ENCODE peak calls at places on chromosome 11, in seven cellular contexts. C is IMR-90, Y is H9, R is neuronal stem cell, B is mesenchymal stem cell, H is H1, Z is mesendoderm. S is an unnamed sample.

GRCh38 chr11:117328414-117329010 is 858 bp downstream of the CEP164 start:
- DNase-seq in C (peak), Y (peak), R (no peak), B (peak), H (no peak), Z (peak), S (no peak)

GRCh38 chr11:93350835-93351234 is 20.3 kb downstream of the DEUP1 start:
- DNase-seq in C (no peak), Y (no peak), R (no peak), B (no peak), H (no peak), Z (no peak), S (no peak)

GRCh38 chr11:69493931-69494821 is 12.7 kb downstream of the LINC01488 start:
- DNase-seq in C (no peak), Y (no peak), R (no peak), B (no peak), H (no peak), Z (no peak), S (peak)

GRCh38 chr11:128302425-128303186 is 284.8 kb downstream of the ETS1 start:
- DNase-seq in C (no peak), Y (no peak), R (no peak), B (no peak), H (no peak), Z (peak), S (peak)

GRCh38 chr11:462107-462890 is 12.2 kb downstream of the PTDSS2 start:
- DNase-seq in C (no peak), Y (no peak), R (no peak), B (no peak), H (no peak), Z (no peak), S (no peak)

GRCh38 chr11:5366856-5367255 is 15.5 kb downstream of the OR51B6 start:
- DNase-seq in C (peak), Y (no peak), R (no peak), B (no peak), H (no peak), Z (peak), S (no peak)

GRCh38 chr11:118953265-118953664 is 2.8 kb upstream of the UPK2 start:
- DNase-seq in C (peak), Y (peak), R (peak), B (peak), H (peak), Z (peak), S (no peak)

GRCh38 chr11:118623291-118623655 is 15.9 kb downstream of the PHLDB1 start:
- DNase-seq in C (peak), Y (no peak), R (no peak), B (peak), H (no peak), Z (no peak), S (peak)

GRCh38 chr11:96309001-96309642 is 33.9 kb downstream of the MAML2 start:
- DNase-seq in C (no peak), Y (no peak), R (no peak), B (no peak), H (no peak), Z (peak), S (peak)

GRCh38 chr11:776459-777287 is 614 bp downstream of the GATD1 start:
- DNase-seq in C (no peak), Y (peak), R (no peak), B (peak), H (no peak), Z (peak), S (peak)

GRCh38 chr11:114432893-114433292 is 6.4 kb upstream of the REXO2 start:
- DNase-seq in C (no peak), Y (no peak), R (no peak), B (no peak), H (no peak), Z (no peak), S (no peak)

GRCh38 chr11:35272391-35272821 is 133.4 kb downstream of the CD44 start:
- DNase-seq in C (no peak), Y (no peak), R (no peak), B (peak), H (no peak), Z (no peak), S (no peak)

GRCh38 chr11:15747671-15748070 is 608.7 kb downstream of the SOX6 start:
- DNase-seq in C (peak), Y (no peak), R (no peak), B (peak), H (no peak), Z (no peak), S (no peak)

GRCh38 chr11:107720305-107720775 is 8.5 kb upstream of the SLN start:
- DNase-seq in C (no peak), Y (no peak), R (no peak), B (no peak), H (no peak), Z (no peak), S (peak)

GRCh38 chr11:111063711-111064110 is 181.8 kb upstream of the POU2AF2 start:
- DNase-seq in C (peak), Y (no peak), R (no peak), B (peak), H (no peak), Z (no peak), S (no peak)

GRCh38 chr11:11789735-11790369 is 51.9 kb upstream of the USP47 start:
- DNase-seq in C (peak), Y (no peak), R (no peak), B (peak), H (no peak), Z (peak), S (peak)

GRCh38 chr11:29343465-29344333 is 673.1 kb downstream of the KCNA4 start:
- DNase-seq in C (peak), Y (peak), R (peak), B (peak), H (peak), Z (peak), S (peak)

GRCh38 chr11:111737877-111738205 is 28.3 kb downstream of the PPP2R1B start:
- DNase-seq in C (no peak), Y (no peak), R (no peak), B (no peak), H (no peak), Z (no peak), S (no peak)

GRCh38 chr11:93849751-93850584 is 450 bp downstream of the VSTM5 start:
- DNase-seq in C (no peak), Y (peak), R (peak), B (peak), H (peak), Z (no peak), S (peak)

GRCh38 chr11:12418019-12418611 is 40.7 kb downstream of the PARVA start:
- DNase-seq in C (peak), Y (no peak), R (no peak), B (no peak), H (no peak), Z (peak), S (peak)

GRCh38 chr11:130827697-130828377 is 88.4 kb downstream of the SNX19 start:
- DNase-seq in C (peak), Y (peak), R (peak), B (peak), H (peak), Z (peak), S (no peak)

GRCh38 chr11:60872124-60872951 is 5.0 kb downstream of the ZP1 start:
- DNase-seq in C (peak), Y (no peak), R (no peak), B (peak), H (no peak), Z (no peak), S (no peak)

GRCh38 chr11:1335264-1335810 is 25.9 kb upstream of the TOLLIP start:
- DNase-seq in C (no peak), Y (no peak), R (no peak), B (no peak), H (no peak), Z (no peak), S (no peak)

GRCh38 chr11:126467471-126467870 is 112.0 kb downstream of the ST3GAL4 start:
- DNase-seq in C (no peak), Y (no peak), R (no peak), B (no peak), H (no peak), Z (no peak), S (no peak)

GRCh38 chr11:126465573-126466287 is 110.2 kb downstream of the ST3GAL4 start:
- DNase-seq in C (no peak), Y (no peak), R (no peak), B (no peak), H (no peak), Z (no peak), S (no peak)

GRCh38 chr11:126466288-126467045 is 111.0 kb downstream of the ST3GAL4 start:
- DNase-seq in C (no peak), Y (no peak), R (no peak), B (no peak), H (no peak), Z (no peak), S (no peak)

GRCh38 chr11:126468102-126468521 is 112.6 kb downstream of the ST3GAL4 start:
- DNase-seq in C (no peak), Y (no peak), R (no peak), B (no peak), H (no peak), Z (no peak), S (no peak)

GRCh38 chr11:126467046-126467370 is 111.5 kb downstream of the ST3GAL4 start:
- DNase-seq in C (no peak), Y (no peak), R (no peak), B (no peak), H (no peak), Z (no peak), S (no peak)
- H3K9ac ChIP-seq in C (no peak), Y (no peak), R (no peak), B (no peak), H (no peak), Z (no peak), S (no peak)

GRCh38 chr11:43493431-43493830 is 134.7 kb downstream of the TTC17 start:
- DNase-seq in C (no peak), Y (no peak), R (no peak), B (no peak), H (no peak), Z (no peak), S (no peak)

GRCh38 chr11:43492701-43493100 is 134.0 kb downstream of the TTC17 start:
- DNase-seq in C (no peak), Y (no peak), R (no peak), B (no peak), H (no peak), Z (no peak), S (no peak)

GRCh38 chr11:43486141-43486540 is 127.4 kb downstream of the TTC17 start:
- DNase-seq in C (peak), Y (no peak), R (no peak), B (no peak), H (no peak), Z (no peak), S (no peak)

GRCh38 chr11:43489869-43490465 is 131.2 kb downstream of the TTC17 start:
- DNase-seq in C (no peak), Y (no peak), R (no peak), B (no peak), H (no peak), Z (no peak), S (no peak)
- H2AK5ac ChIP-seq in C (no peak), Y (no peak), R (no peak), B (no peak), H (no peak), Z (no peak), S (no peak)

GRCh38 chr11:58395581-58395980 is 11.1 kb downstream of the OR5B3 start:
- DNase-seq in C (peak), Y (no peak), R (no peak), B (no peak), H (no peak), Z (no peak), S (no peak)
- H3K9ac ChIP-seq in C (no peak), Y (no peak), R (no peak), B (no peak), H (no peak), Z (no peak), S (no peak)

DNA sequence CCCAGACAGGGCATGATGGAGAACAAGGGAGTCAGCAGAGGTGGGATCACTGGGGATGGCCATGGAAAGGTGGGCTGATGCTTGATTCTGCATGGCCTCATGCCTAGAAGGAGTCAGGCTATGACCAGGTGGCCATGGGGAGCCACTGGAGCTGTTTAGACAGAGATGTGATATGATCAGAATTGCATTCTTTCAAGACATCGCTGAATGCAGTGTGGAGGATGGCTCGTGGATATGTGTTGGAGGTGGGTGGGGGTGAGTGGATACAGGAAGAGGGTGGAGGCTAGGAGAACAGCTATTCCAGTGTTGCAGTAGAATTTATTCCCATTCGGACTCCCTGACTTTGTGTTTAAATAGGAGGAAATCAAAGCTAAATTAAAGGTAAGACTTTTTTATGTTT is 841.1 kb downstream of the NTM start:
- DNase-seq in C (no peak), Y (no peak), R (no peak), B (no peak), H (no peak), Z (no peak), S (no peak)
- H2AK5ac ChIP-seq in C (no peak), Y (no peak), R (no peak), B (no peak), H (no peak), Z (no peak), S (no peak)

DNA sequence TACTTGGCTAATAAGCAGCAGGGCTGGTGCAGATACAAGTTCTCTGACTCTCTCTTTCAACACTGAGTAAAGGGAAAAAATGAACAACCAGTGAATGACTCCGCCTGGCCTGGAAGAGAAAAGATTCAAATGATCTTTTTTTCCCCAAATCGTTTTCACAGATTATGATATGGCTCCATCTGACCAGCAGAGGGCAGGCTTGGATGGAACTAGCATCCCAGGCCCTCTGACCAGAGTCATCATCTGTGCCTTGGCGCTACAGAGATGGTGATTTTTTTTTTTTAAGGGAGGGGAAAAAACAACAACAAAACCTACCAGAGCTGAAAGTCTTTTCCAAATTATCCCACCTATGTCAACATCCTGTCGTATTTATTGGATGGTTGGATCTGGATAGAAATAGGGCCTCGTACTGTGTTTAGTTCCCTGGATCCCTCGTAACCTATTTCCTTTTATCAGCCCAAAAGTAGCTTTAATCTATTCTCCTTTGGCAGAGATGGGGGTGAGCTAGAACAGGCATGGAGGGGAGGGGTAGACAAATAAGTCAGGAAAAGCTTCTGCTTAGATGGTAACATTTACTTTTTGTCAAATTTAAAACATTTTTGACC is 69.7 kb downstream of the PRSS23 start:
- DNase-seq in C (peak), Y (peak), R (peak), B (peak), H (peak), Z (peak), S (peak)
- H3K9ac ChIP-seq in C (no peak), Y (no peak), R (no peak), B (peak), H (no peak), Z (no peak), S (no peak)

GRCh38 chr11:10352911-10353550 is 48.2 kb downstream of the ADM start:
- DNase-seq in C (no peak), Y (no peak), R (no peak), B (no peak), H (no peak), Z (no peak), S (no peak)

GRCh38 chr11:10349806-10350205 is 44.9 kb downstream of the ADM start:
- DNase-seq in C (no peak), Y (no peak), R (no peak), B (no peak), H (no peak), Z (peak), S (peak)

GRCh38 chr11:10350341-10350740 is 45.5 kb downstream of the ADM start:
- DNase-seq in C (peak), Y (peak), R (no peak), B (peak), H (no peak), Z (peak), S (peak)

GRCh38 chr11:10351768-10352641 is 47.1 kb downstream of the ADM start:
- DNase-seq in C (peak), Y (peak), R (peak), B (peak), H (peak), Z (peak), S (peak)

DNA sequence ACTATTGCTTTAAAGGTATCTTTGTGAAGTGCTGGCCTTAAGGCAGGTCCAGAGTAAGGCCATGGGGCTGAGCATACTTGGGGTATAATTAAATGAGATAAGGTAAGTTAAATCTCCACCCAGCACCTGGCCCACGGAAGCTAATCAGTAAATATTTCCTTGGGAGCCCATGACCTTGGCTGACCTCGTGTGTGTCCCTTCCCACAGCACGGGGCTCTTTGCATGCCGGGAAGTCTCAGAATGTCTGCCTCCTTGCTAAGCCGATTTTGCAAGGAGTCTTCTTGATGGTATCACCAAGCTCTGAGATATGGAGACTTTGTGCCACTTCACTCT is 46.5 kb downstream of the ADM start:
- DNase-seq in C (no peak), Y (no peak), R (no peak), B (no peak), H (no peak), Z (no peak), S (no peak)
- H2AK5ac ChIP-seq in C (peak), Y (peak), R (no peak), B (peak), H (peak), Z (no peak), S (no peak)

GRCh38 chr11:76769071-76769560 is 14.0 kb upstream of the TSKU start:
- DNase-seq in C (peak), Y (no peak), R (no peak), B (peak), H (no peak), Z (peak), S (no peak)

GRCh38 chr11:76768091-76769047 is 14.8 kb upstream of the TSKU start:
- DNase-seq in C (no peak), Y (no peak), R (no peak), B (peak), H (no peak), Z (peak), S (no peak)

GRCh38 chr11:76766521-76766920 is 16.6 kb upstream of the TSKU start:
- DNase-seq in C (no peak), Y (no peak), R (no peak), B (no peak), H (no peak), Z (no peak), S (no peak)

GRCh38 chr11:76765863-76766350 is 17.2 kb upstream of the TSKU start:
- DNase-seq in C (peak), Y (no peak), R (no peak), B (no peak), H (no peak), Z (no peak), S (no peak)

GRCh38 chr11:76767659-76768058 is 15.5 kb upstream of the TSKU start:
- DNase-seq in C (no peak), Y (no peak), R (no peak), B (no peak), H (no peak), Z (peak), S (no peak)
- H3K9ac ChIP-seq in C (no peak), Y (no peak), R (no peak), B (no peak), H (no peak), Z (peak), S (no peak)

GRCh38 chr11:9386901-9387300 is 2.4 kb downstream of the IPO7 start:
- DNase-seq in C (no peak), Y (no peak), R (no peak), B (peak), H (no peak), Z (no peak), S (no peak)
- H2AK5ac ChIP-seq in C (no peak), Y (no peak), R (no peak), B (no peak), H (no peak), Z (no peak), S (no peak)

S was measured in trophoblast cell.